ENCODE peak calls at places on chromosome 20, in ten cellular contexts. One of them, this sample, is unnamed.

GRCh38 chr20:55650609-55651228 is 354.6 kb downstream of the CBLN4 start:
- DNase-seq in M059J: no peak
- DNase-seq in choroid plexus epithelial cell: no peak
- DNase-seq in GM10248: no peak
- DNase-seq in EH: no peak
- DNase-seq in anterior cingulate cortex: no peak
- DNase-seq in CD8-positive, alpha-beta memory T cell: no peak
- DNase-seq in RWPE2: no peak
- DNase-seq in germinal center: no peak
- DNase-seq in prostate gland: no peak
- DNase-seq in this sample: no peak

GRCh38 chr20:50027611-50028105 is 44.9 kb downstream of the SNAI1 start:
- DNase-seq in M059J: peak; percentile 99
- DNase-seq in choroid plexus epithelial cell: peak; percentile 84
- DNase-seq in GM10248: no peak
- DNase-seq in EH: peak; percentile 94
- DNase-seq in anterior cingulate cortex: peak; percentile 43
- DNase-seq in CD8-positive, alpha-beta memory T cell: no peak
- DNase-seq in RWPE2: peak; percentile 96
- DNase-seq in germinal center: no peak
- DNase-seq in prostate gland: no peak
- DNase-seq in this sample: peak; percentile 89

GRCh38 chr20:34269996-34270627 is 28.9 kb downstream of the ASIP start:
- DNase-seq in M059J: peak; percentile 56
- DNase-seq in choroid plexus epithelial cell: peak; percentile 93
- DNase-seq in GM10248: no peak
- DNase-seq in EH: no peak
- DNase-seq in anterior cingulate cortex: no peak
- DNase-seq in CD8-positive, alpha-beta memory T cell: no peak
- DNase-seq in RWPE2: no peak
- DNase-seq in germinal center: no peak
- DNase-seq in prostate gland: peak; percentile 78
- DNase-seq in this sample: no peak

GRCh38 chr20:40965671-40966070 is 63.0 kb upstream of the TOP1 start:
- DNase-seq in M059J: no peak
- DNase-seq in choroid plexus epithelial cell: no peak
- DNase-seq in GM10248: no peak
- DNase-seq in EH: no peak
- DNase-seq in anterior cingulate cortex: no peak
- DNase-seq in CD8-positive, alpha-beta memory T cell: no peak
- DNase-seq in RWPE2: peak; percentile 56
- DNase-seq in germinal center: no peak
- DNase-seq in prostate gland: no peak
- DNase-seq in this sample: no peak

GRCh38 chr20:23938118-23938438 is 50.5 kb downstream of the GGTLC1 start:
- DNase-seq in M059J: no peak
- DNase-seq in choroid plexus epithelial cell: no peak
- DNase-seq in GM10248: no peak
- DNase-seq in EH: no peak
- DNase-seq in anterior cingulate cortex: no peak
- DNase-seq in CD8-positive, alpha-beta memory T cell: no peak
- DNase-seq in RWPE2: no peak
- DNase-seq in germinal center: no peak
- DNase-seq in prostate gland: no peak
- DNase-seq in this sample: no peak

GRCh38 chr20:64238115-64238825 is 17.3 kb upstream of the PCMTD2 start:
- DNase-seq in M059J: no peak
- DNase-seq in choroid plexus epithelial cell: no peak
- DNase-seq in GM10248: no peak
- DNase-seq in EH: no peak
- DNase-seq in anterior cingulate cortex: no peak
- DNase-seq in CD8-positive, alpha-beta memory T cell: no peak
- DNase-seq in RWPE2: peak; percentile 66
- DNase-seq in germinal center: no peak
- DNase-seq in prostate gland: peak; percentile 57
- DNase-seq in this sample: no peak

GRCh38 chr20:44896583-44896982 is 11.1 kb downstream of the YWHAB start:
- DNase-seq in M059J: peak; percentile 17
- DNase-seq in choroid plexus epithelial cell: peak; percentile 58
- DNase-seq in GM10248: no peak
- DNase-seq in EH: peak; percentile 44
- DNase-seq in anterior cingulate cortex: no peak
- DNase-seq in CD8-positive, alpha-beta memory T cell: no peak
- DNase-seq in RWPE2: no peak
- DNase-seq in germinal center: no peak
- DNase-seq in prostate gland: no peak
- DNase-seq in this sample: no peak

GRCh38 chr20:10649080-10649816 is 24.6 kb downstream of the JAG1 start:
- DNase-seq in M059J: no peak
- DNase-seq in choroid plexus epithelial cell: no peak
- DNase-seq in GM10248: no peak
- DNase-seq in EH: no peak
- DNase-seq in anterior cingulate cortex: no peak
- DNase-seq in CD8-positive, alpha-beta memory T cell: no peak
- DNase-seq in RWPE2: no peak
- DNase-seq in germinal center: no peak
- DNase-seq in prostate gland: no peak
- DNase-seq in this sample: no peak

GRCh38 chr20:5918856-5919633 is 31.3 kb downstream of the TRMT6 start:
- DNase-seq in M059J: peak; percentile 94
- DNase-seq in choroid plexus epithelial cell: peak; percentile 73
- DNase-seq in GM10248: no peak
- DNase-seq in EH: peak; percentile 43
- DNase-seq in anterior cingulate cortex: no peak
- DNase-seq in CD8-positive, alpha-beta memory T cell: no peak
- DNase-seq in RWPE2: no peak
- DNase-seq in germinal center: no peak
- DNase-seq in prostate gland: no peak
- DNase-seq in this sample: no peak

GRCh38 chr20:5191829-5192569 is 65.2 kb downstream of the CDS2 start:
- DNase-seq in M059J: peak; percentile 86
- DNase-seq in choroid plexus epithelial cell: peak; percentile 91
- DNase-seq in GM10248: peak; percentile 81
- DNase-seq in EH: peak; percentile 79
- DNase-seq in anterior cingulate cortex: no peak
- DNase-seq in CD8-positive, alpha-beta memory T cell: peak; percentile 41
- DNase-seq in RWPE2: no peak
- DNase-seq in germinal center: peak; percentile 74
- DNase-seq in prostate gland: peak; percentile 50
- DNase-seq in this sample: no peak

GRCh38 chr20:24425523-24425922 is 43.9 kb upstream of the SYNDIG1 start:
- DNase-seq in M059J: no peak
- DNase-seq in choroid plexus epithelial cell: no peak
- DNase-seq in GM10248: no peak
- DNase-seq in EH: no peak
- DNase-seq in anterior cingulate cortex: no peak
- DNase-seq in CD8-positive, alpha-beta memory T cell: no peak
- DNase-seq in RWPE2: no peak
- DNase-seq in germinal center: no peak
- DNase-seq in prostate gland: no peak
- DNase-seq in this sample: no peak

GRCh38 chr20:46232575-46232974 is 75.7 kb downstream of the CDH22 start:
- DNase-seq in M059J: no peak
- DNase-seq in choroid plexus epithelial cell: no peak
- DNase-seq in GM10248: no peak
- DNase-seq in EH: no peak
- DNase-seq in anterior cingulate cortex: no peak
- DNase-seq in CD8-positive, alpha-beta memory T cell: no peak
- DNase-seq in RWPE2: peak; percentile 65
- DNase-seq in germinal center: no peak
- DNase-seq in prostate gland: no peak
- DNase-seq in this sample: no peak

GRCh38 chr20:20627471-20627870 is 85.0 kb downstream of the RALGAPA2 start:
- DNase-seq in M059J: no peak
- DNase-seq in choroid plexus epithelial cell: no peak
- DNase-seq in GM10248: no peak
- DNase-seq in EH: no peak
- DNase-seq in anterior cingulate cortex: no peak
- DNase-seq in CD8-positive, alpha-beta memory T cell: no peak
- DNase-seq in RWPE2: no peak
- DNase-seq in germinal center: no peak
- DNase-seq in prostate gland: no peak
- DNase-seq in this sample: no peak

GRCh38 chr20:56872620-56873458 is 243.7 kb downstream of the TFAP2C start:
- DNase-seq in M059J: no peak
- DNase-seq in choroid plexus epithelial cell: no peak
- DNase-seq in GM10248: no peak
- DNase-seq in EH: peak; percentile 20
- DNase-seq in anterior cingulate cortex: no peak
- DNase-seq in CD8-positive, alpha-beta memory T cell: no peak
- DNase-seq in RWPE2: no peak
- DNase-seq in germinal center: no peak
- DNase-seq in prostate gland: no peak
- DNase-seq in this sample: no peak

GRCh38 chr20:881051-881820 is 34.9 kb downstream of the ANGPT4 start:
- DNase-seq in M059J: peak; percentile 88
- DNase-seq in choroid plexus epithelial cell: peak; percentile 29
- DNase-seq in GM10248: no peak
- DNase-seq in EH: peak; percentile 64
- DNase-seq in anterior cingulate cortex: no peak
- DNase-seq in CD8-positive, alpha-beta memory T cell: no peak
- DNase-seq in RWPE2: no peak
- DNase-seq in germinal center: no peak
- DNase-seq in prostate gland: no peak
- DNase-seq in this sample: no peak

GRCh38 chr20:44324343-44324742 is 12.5 kb upstream of the R3HDML start:
- DNase-seq in M059J: peak; percentile 25
- DNase-seq in choroid plexus epithelial cell: no peak
- DNase-seq in GM10248: no peak
- DNase-seq in EH: no peak
- DNase-seq in anterior cingulate cortex: no peak
- DNase-seq in CD8-positive, alpha-beta memory T cell: no peak
- DNase-seq in RWPE2: no peak
- DNase-seq in germinal center: no peak
- DNase-seq in prostate gland: no peak
- DNase-seq in this sample: no peak

GRCh38 chr20:51862796-51863195 is 60.5 kb upstream of the SALL4 start:
- DNase-seq in M059J: peak; percentile 92
- DNase-seq in choroid plexus epithelial cell: no peak
- DNase-seq in GM10248: no peak
- DNase-seq in EH: peak; percentile 69
- DNase-seq in anterior cingulate cortex: no peak
- DNase-seq in CD8-positive, alpha-beta memory T cell: no peak
- DNase-seq in RWPE2: no peak
- DNase-seq in germinal center: no peak
- DNase-seq in prostate gland: no peak
- DNase-seq in this sample: no peak

GRCh38 chr20:19260412-19261090 is 48.1 kb downstream of the SLC24A3 start:
- DNase-seq in M059J: peak; percentile 95
- DNase-seq in choroid plexus epithelial cell: no peak
- DNase-seq in GM10248: peak; percentile 26
- DNase-seq in EH: peak; percentile 87
- DNase-seq in anterior cingulate cortex: no peak
- DNase-seq in CD8-positive, alpha-beta memory T cell: no peak
- DNase-seq in RWPE2: no peak
- DNase-seq in germinal center: no peak
- DNase-seq in prostate gland: no peak
- DNase-seq in this sample: no peak

GRCh38 chr20:32606107-32606506 is 21.0 kb upstream of the NOL4L start:
- DNase-seq in M059J: no peak
- DNase-seq in choroid plexus epithelial cell: no peak
- DNase-seq in GM10248: no peak
- DNase-seq in EH: no peak
- DNase-seq in anterior cingulate cortex: no peak
- DNase-seq in CD8-positive, alpha-beta memory T cell: no peak
- DNase-seq in RWPE2: peak; percentile 75
- DNase-seq in germinal center: no peak
- DNase-seq in prostate gland: no peak
- DNase-seq in this sample: no peak

GRCh38 chr20:58017970-58018530 is 210.4 kb downstream of the ANKRD60 start:
- DNase-seq in M059J: no peak
- DNase-seq in choroid plexus epithelial cell: no peak
- DNase-seq in GM10248: no peak
- DNase-seq in EH: no peak
- DNase-seq in anterior cingulate cortex: no peak
- DNase-seq in CD8-positive, alpha-beta memory T cell: no peak
- DNase-seq in RWPE2: peak; percentile 80
- DNase-seq in germinal center: no peak
- DNase-seq in prostate gland: no peak
- DNase-seq in this sample: no peak

GRCh38 chr20:47992021-47992467 is 206.8 kb upstream of the SULF2 start:
- DNase-seq in M059J: peak; percentile 43
- DNase-seq in choroid plexus epithelial cell: no peak
- DNase-seq in GM10248: no peak
- DNase-seq in EH: peak; percentile 20
- DNase-seq in anterior cingulate cortex: no peak
- DNase-seq in CD8-positive, alpha-beta memory T cell: no peak
- DNase-seq in RWPE2: peak; percentile 68
- DNase-seq in germinal center: no peak
- DNase-seq in prostate gland: peak; percentile 34
- DNase-seq in this sample: no peak

GRCh38 chr20:24705486-24705885 is 236.1 kb downstream of the SYNDIG1 start:
- DNase-seq in M059J: peak; percentile 25
- DNase-seq in choroid plexus epithelial cell: no peak
- DNase-seq in GM10248: no peak
- DNase-seq in EH: peak; percentile 8
- DNase-seq in anterior cingulate cortex: no peak
- DNase-seq in CD8-positive, alpha-beta memory T cell: no peak
- DNase-seq in RWPE2: no peak
- DNase-seq in germinal center: no peak
- DNase-seq in prostate gland: no peak
- DNase-seq in this sample: no peak

GRCh38 chr20:52493177-52493711 is 301.7 kb upstream of the ZFP64 start:
- DNase-seq in M059J: peak; percentile 89
- DNase-seq in choroid plexus epithelial cell: peak; percentile 9
- DNase-seq in GM10248: no peak
- DNase-seq in EH: peak; percentile 73
- DNase-seq in anterior cingulate cortex: no peak
- DNase-seq in CD8-positive, alpha-beta memory T cell: no peak
- DNase-seq in RWPE2: no peak
- DNase-seq in germinal center: no peak
- DNase-seq in prostate gland: peak; percentile 7
- DNase-seq in this sample: no peak

GRCh38 chr20:8657664-8658063 is 411.2 kb upstream of the PLCB4 start:
- DNase-seq in M059J: no peak
- DNase-seq in choroid plexus epithelial cell: no peak
- DNase-seq in GM10248: no peak
- DNase-seq in EH: no peak
- DNase-seq in anterior cingulate cortex: no peak
- DNase-seq in CD8-positive, alpha-beta memory T cell: no peak
- DNase-seq in RWPE2: no peak
- DNase-seq in germinal center: no peak
- DNase-seq in prostate gland: no peak
- DNase-seq in this sample: no peak

GRCh38 chr20:39132511-39132910 is 170.4 kb downstream of the DHX35 start:
- DNase-seq in M059J: no peak
- DNase-seq in choroid plexus epithelial cell: no peak
- DNase-seq in GM10248: no peak
- DNase-seq in EH: no peak
- DNase-seq in anterior cingulate cortex: no peak
- DNase-seq in CD8-positive, alpha-beta memory T cell: no peak
- DNase-seq in RWPE2: no peak
- DNase-seq in germinal center: no peak
- DNase-seq in prostate gland: no peak
- DNase-seq in this sample: no peak

GRCh38 chr20:4091332-4092135 is 76.2 kb upstream of the RNF24 start:
- DNase-seq in M059J: peak; percentile 92
- DNase-seq in choroid plexus epithelial cell: peak; percentile 89
- DNase-seq in GM10248: peak; percentile 72
- DNase-seq in EH: peak; percentile 88
- DNase-seq in anterior cingulate cortex: no peak
- DNase-seq in CD8-positive, alpha-beta memory T cell: no peak
- DNase-seq in RWPE2: no peak
- DNase-seq in germinal center: peak; percentile 68
- DNase-seq in prostate gland: peak; percentile 30
- DNase-seq in this sample: peak; percentile 88

GRCh38 chr20:18288748-18289705 is 700 bp downstream of the ZNF133 start:
- DNase-seq in M059J: peak; percentile 45
- DNase-seq in choroid plexus epithelial cell: peak; percentile 35
- DNase-seq in GM10248: no peak
- DNase-seq in EH: peak; percentile 30
- DNase-seq in anterior cingulate cortex: no peak
- DNase-seq in CD8-positive, alpha-beta memory T cell: no peak
- DNase-seq in RWPE2: no peak
- DNase-seq in germinal center: no peak
- DNase-seq in prostate gland: peak; percentile 9
- DNase-seq in this sample: no peak

GRCh38 chr20:9087531-9088217 is 18.8 kb downstream of the PLCB4 start:
- DNase-seq in M059J: peak; percentile 51
- DNase-seq in choroid plexus epithelial cell: no peak
- DNase-seq in GM10248: no peak
- DNase-seq in EH: no peak
- DNase-seq in anterior cingulate cortex: no peak
- DNase-seq in CD8-positive, alpha-beta memory T cell: no peak
- DNase-seq in RWPE2: no peak
- DNase-seq in germinal center: no peak
- DNase-seq in prostate gland: no peak
- DNase-seq in this sample: no peak

This sample was measured in cardiac septum.